ENCODE peak calls at places on chromosomes 4 and X, in four cellular contexts. D is HCT116, T is neural progenitor cell, Y is GM23248. O is an unnamed sample.

GRCh38 chrX:121876316-121876715 is 828.9 kb downstream of the GLUD2 start:
- DNase-seq in D (no peak), T (no peak), Y (peak; percentile 78), O (no peak)

GRCh38 chr4:144712775-144713174 is 66.8 kb downstream of the HHIP start:
- DNase-seq in D (no peak), T (no peak), Y (peak; percentile 56), O (no peak)

GRCh38 chr4:7006411-7006810 is 36.8 kb upstream of the TADA2B start:
- DNase-seq in D (no peak), T (no peak), Y (no peak), O (no peak)

GRCh38 chr4:186820371-186820990 is 96.8 kb upstream of the FAT1 start:
- DNase-seq in D (peak; percentile 71), T (peak; percentile 31), Y (peak; percentile 42), O (no peak)

GRCh38 chrX:19548934-19549333 is 33.6 kb upstream of the MAP3K15 start:
- DNase-seq in D (no peak), T (no peak), Y (no peak), O (no peak)

GRCh38 chr4:73675623-73676022 is 55.4 kb upstream of the RASSF6 start:
- DNase-seq in D (no peak), T (no peak), Y (no peak), O (no peak)

GRCh38 chr4:39085891-39086290 is 23.9 kb downstream of the KLHL5 start:
- DNase-seq in D (no peak), T (no peak), Y (peak; percentile 85), O (no peak)

GRCh38 chr4:827209-828081 is 1.5 kb upstream of the CPLX1 start:
- DNase-seq in D (no peak), T (no peak), Y (no peak), O (no peak)

GRCh38 chr4:32931475-32931874 is 2211.3 kb downstream of the PCDH7 start:
- DNase-seq in D (no peak), T (no peak), Y (no peak), O (no peak)

GRCh38 chr4:41750624-41751324 is 2.2 kb upstream of the PHOX2B start:
- DNase-seq in D (no peak), T (peak; percentile 58), Y (no peak), O (no peak)

GRCh38 chr4:40621592-40622512 is 7.8 kb downstream of the RBM47 start:
- DNase-seq in D (peak; percentile 79), T (no peak), Y (peak; percentile 97), O (peak; percentile 65)

GRCh38 chr4:165476214-165477098 is 97.6 kb downstream of the CPE start:
- DNase-seq in D (peak; percentile 72), T (no peak), Y (peak; percentile 49), O (no peak)

GRCh38 chr4:61202100-61202637 is 2.0 kb downstream of the ADGRL3 start:
- DNase-seq in D (no peak), T (peak; percentile 62), Y (no peak), O (no peak)

GRCh38 chr4:18138076-18138665 is 116.6 kb upstream of the LCORL start:
- DNase-seq in D (no peak), T (no peak), Y (no peak), O (no peak)

GRCh38 chr4:95580226-95580625 is 31.5 kb upstream of the UNC5C start:
- DNase-seq in D (no peak), T (peak; percentile 51), Y (no peak), O (no peak)

GRCh38 chr4:189046642-189047041 is 894.0 kb upstream of the FRG1 start:
- DNase-seq in D (no peak), T (no peak), Y (peak; percentile 4), O (no peak)

GRCh38 chr4:136847881-136848621 is 684.2 kb downstream of the PCDH18 start:
- DNase-seq in D (no peak), T (no peak), Y (no peak), O (no peak)

GRCh38 chr4:8077181-8078108 is 81.2 kb downstream of the ABLIM2 start:
- DNase-seq in D (no peak), T (no peak), Y (no peak), O (no peak)

GRCh38 chr4:150423074-150423473 is 158.9 kb upstream of the MAB21L2 start:
- DNase-seq in D (no peak), T (no peak), Y (no peak), O (no peak)

GRCh38 chr4:992297-993110 is 700 bp downstream of the SLC26A1 start:
- DNase-seq in D (no peak), T (no peak), Y (no peak), O (no peak)

GRCh38 chrX:30308263-30309138 is 689 bp downstream of the NR0B1 start:
- DNase-seq in D (no peak), T (peak; percentile 44), Y (peak; percentile 45), O (no peak)

GRCh38 chrX:9379697-9380551 is 84.9 kb upstream of the TBL1X start:
- DNase-seq in D (peak; percentile 32), T (no peak), Y (peak; percentile 70), O (no peak)

GRCh38 chrX:40108959-40109287 is 11.2 kb upstream of the BCOR start:
- DNase-seq in D (no peak), T (peak; percentile 77), Y (peak; percentile 85), O (peak; percentile 41)

GRCh38 chr4:145011636-145012035 is 86.4 kb downstream of the ANAPC10 start:
- DNase-seq in D (no peak), T (no peak), Y (no peak), O (no peak)

GRCh38 chrX:10240918-10241317 is 84.1 kb downstream of the CLCN4 start:
- DNase-seq in D (no peak), T (no peak), Y (peak; percentile 81), O (no peak)

GRCh38 chr4:70991596-70991995 is 1.9 kb upstream of the DCK start:
- DNase-seq in D (no peak), T (no peak), Y (no peak), O (no peak)
- TF ChIP-seq EZH2phosphoT487 in D (no peak), T (no peak), Y (no peak), O (no peak)

DNA sequence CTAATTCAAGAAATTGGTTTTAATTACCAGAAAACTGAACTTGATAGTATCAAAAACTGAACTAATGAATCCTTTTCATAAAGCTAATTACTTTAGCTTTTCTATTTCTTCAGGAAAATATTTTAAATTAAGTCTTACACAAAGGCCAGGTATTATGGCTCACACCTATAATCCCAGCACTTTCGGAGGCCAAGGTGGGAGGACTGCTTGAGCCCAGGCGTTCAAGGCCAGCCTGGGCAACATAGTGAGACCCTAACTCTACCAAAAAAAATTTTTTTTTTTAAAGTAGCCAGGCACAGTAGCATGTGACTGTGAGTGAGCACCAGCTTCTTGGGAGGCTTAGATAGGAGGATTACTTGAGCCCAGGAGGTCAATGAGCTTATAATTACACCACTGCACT is 19.1 kb downstream of the CNOT6L start:
- DNase-seq in D (no peak), T (no peak), Y (no peak), O (no peak)
- H4K20me1 ChIP-seq in D (no peaks in the 10 kb centered on the region), T (no peaks in the 10 kb centered on the region), Y (peaks cover 4% of the 10 kb centered on the region), O (peaks cover 27% of the 10 kb centered on the region)

GRCh38 chr4:138062929-138063328 is 179.2 kb downstream of the SLC7A11 start:
- DNase-seq in D (no peak), T (no peak), Y (peak; percentile 67), O (no peak)
- H2AFZ ChIP-seq in D (no peak overlapping the region), T (peak overlapping the region; percentile 85), Y (peak overlapping the region; percentile 56), O (no peak overlapping the region)

GRCh38 chrX:1946974-1947373 is 332.1 kb downstream of the ASMT start:
- DNase-seq in D (no peak), T (no peak), Y (no peak), O (no peak)
- TF ChIP-seq EZH2phosphoT487 in D (no peak), T (no peak), Y (no peak), O (no peak)

GRCh38 chr4:118757761-118758213 is 72.6 kb downstream of the METTL14 start:
- DNase-seq in D (no peak), T (no peak), Y (peak; percentile 55), O (no peak)
- H4K20me1 ChIP-seq in D (no peaks in the 10 kb centered on the region), T (no peaks in the 10 kb centered on the region), Y (no peaks in the 10 kb centered on the region), O (no peaks in the 10 kb centered on the region)

DNA sequence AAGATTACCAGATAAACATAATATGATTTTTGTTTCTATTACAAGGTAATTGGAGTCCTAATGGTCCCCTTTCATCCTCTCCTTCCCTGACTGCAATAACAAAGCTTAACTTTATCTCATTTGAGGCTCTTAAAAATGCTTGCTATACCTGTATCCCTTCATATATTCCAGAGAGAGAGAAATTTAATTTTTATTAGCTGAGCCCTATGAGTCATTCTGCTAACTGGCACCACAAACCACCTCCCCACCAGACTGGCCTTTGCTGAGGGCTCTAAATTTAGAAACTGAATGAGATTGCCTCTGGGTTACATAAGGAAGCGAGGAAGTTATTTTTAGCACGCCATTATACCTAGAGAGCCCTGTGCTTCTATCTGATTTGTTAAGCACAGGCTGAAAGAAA is 27.4 kb downstream of the CBLL2 start:
- DNase-seq in D (peak; percentile 45), T (no peak), Y (peak; percentile 77), O (no peak)
- H2AFZ ChIP-seq in D (peak overlapping the region; percentile 82), T (peak overlapping the region; percentile 7), Y (peak overlapping the region; percentile 53), O (no peak overlapping the region)

GRCh38 chrX:136201601-136202000 is 49.6 kb downstream of the MAP7D3 start:
- DNase-seq in D (no peak), T (no peak), Y (no peak), O (no peak)
- TF ChIP-seq EZH2phosphoT487 in D (no peak), T (no peak), Y (no peak), O (no peak)

DNA sequence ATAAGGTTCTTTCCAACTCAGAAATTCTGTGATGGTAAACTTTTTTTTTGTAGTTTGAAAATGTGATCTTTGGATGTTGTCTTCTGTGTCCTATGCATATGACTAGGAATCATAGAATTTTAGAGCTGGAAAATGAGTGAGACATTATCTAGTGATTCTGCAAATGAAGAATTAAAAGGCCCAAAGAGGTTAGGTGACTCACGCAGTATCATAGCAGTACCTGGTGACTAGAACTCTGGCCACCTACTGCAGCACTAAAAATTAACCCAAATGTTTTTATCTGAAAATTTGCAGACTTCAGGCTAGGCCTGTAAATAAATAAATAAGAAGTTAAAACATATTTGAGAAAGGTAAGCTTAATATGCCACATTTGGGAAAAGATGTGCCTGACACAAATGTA is 52.8 kb downstream of the NFKB1 start:
- DNase-seq in D (no peak), T (no peak), Y (peak; percentile 64), O (no peak)
- H4K20me1 ChIP-seq in D (no peaks in the 10 kb centered on the region), T (no peaks in the 10 kb centered on the region), Y (no peaks in the 10 kb centered on the region), O (no peaks in the 10 kb centered on the region)

GRCh38 chrX:150363561-150364346 is 637 bp downstream of the MAMLD1 start:
- DNase-seq in D (no peak), T (peak; percentile 63), Y (peak; percentile 76), O (no peak)
- H2AFZ ChIP-seq in D (no peak overlapping the region), T (peak overlapping the region; percentile 59), Y (peak overlapping the region; percentile 89), O (no peak overlapping the region)